ENCODE peak calls at places on chromosome 10, in five cellular contexts. One of them, this sample, is unnamed.

GRCh38 chr10:130254168-130255061 is 118.2 kb downstream of the GLRX3 start:
- DNase-seq in fibroblast of pulmonary artery: no peak
- DNase-seq in HL-60: no peak
- DNase-seq in retinal pigment epithelial cell: no peak
- DNase-seq in K562: no peak
- DNase-seq in this sample: no peak

GRCh38 chr10:42932735-42933453 is 144.0 kb upstream of the RET start:
- DNase-seq in fibroblast of pulmonary artery: no peak
- DNase-seq in HL-60: no peak
- DNase-seq in retinal pigment epithelial cell: no peak
- DNase-seq in K562: peak
- DNase-seq in this sample: no peak

GRCh38 chr10:98467506-98468318 is 21.0 kb upstream of the HPS1 start:
- DNase-seq in fibroblast of pulmonary artery: peak
- DNase-seq in HL-60: peak
- DNase-seq in retinal pigment epithelial cell: peak
- DNase-seq in K562: peak
- DNase-seq in this sample: peak

GRCh38 chr10:70381491-70382421 is 669 bp downstream of the LRRC20 start:
- DNase-seq in fibroblast of pulmonary artery: peak
- DNase-seq in HL-60: no peak
- DNase-seq in retinal pigment epithelial cell: no peak
- DNase-seq in K562: peak
- DNase-seq in this sample: no peak

GRCh38 chr10:31876616-31877352 is 51.8 kb downstream of the ARHGAP12 start:
- DNase-seq in fibroblast of pulmonary artery: no peak
- DNase-seq in HL-60: no peak
- DNase-seq in retinal pigment epithelial cell: no peak
- DNase-seq in K562: no peak
- DNase-seq in this sample: no peak

GRCh38 chr10:114811769-114812353 is 9.7 kb upstream of the FHIP2A start:
- DNase-seq in fibroblast of pulmonary artery: no peak
- DNase-seq in HL-60: no peak
- DNase-seq in retinal pigment epithelial cell: no peak
- DNase-seq in K562: no peak
- DNase-seq in this sample: no peak

GRCh38 chr10:103775786-103776185 is 79.6 kb downstream of the SH3PXD2A start:
- DNase-seq in fibroblast of pulmonary artery: no peak
- DNase-seq in HL-60: no peak
- DNase-seq in retinal pigment epithelial cell: no peak
- DNase-seq in K562: no peak
- DNase-seq in this sample: no peak

GRCh38 chr10:114508376-114508775 is 104.1 kb upstream of the AFAP1L2 start:
- DNase-seq in fibroblast of pulmonary artery: no peak
- DNase-seq in HL-60: no peak
- DNase-seq in retinal pigment epithelial cell: no peak
- DNase-seq in K562: no peak
- DNase-seq in this sample: no peak

GRCh38 chr10:97234403-97234802 is 48.6 kb upstream of the SLIT1 start:
- DNase-seq in fibroblast of pulmonary artery: peak
- DNase-seq in HL-60: peak
- DNase-seq in retinal pigment epithelial cell: peak
- DNase-seq in K562: peak
- DNase-seq in this sample: no peak

GRCh38 chr10:71880425-71881306 is 29.6 kb upstream of the PSAP start:
- DNase-seq in fibroblast of pulmonary artery: no peak
- DNase-seq in HL-60: no peak
- DNase-seq in retinal pigment epithelial cell: no peak
- DNase-seq in K562: no peak
- DNase-seq in this sample: peak

GRCh38 chr10:123651421-123652047 is 14.6 kb upstream of the GPR26 start:
- DNase-seq in fibroblast of pulmonary artery: no peak
- DNase-seq in HL-60: no peak
- DNase-seq in retinal pigment epithelial cell: no peak
- DNase-seq in K562: no peak
- DNase-seq in this sample: peak

GRCh38 chr10:33735463-33735862 is 401.0 kb upstream of the NRP1 start:
- DNase-seq in fibroblast of pulmonary artery: peak
- DNase-seq in HL-60: no peak
- DNase-seq in retinal pigment epithelial cell: no peak
- DNase-seq in K562: no peak
- DNase-seq in this sample: no peak

GRCh38 chr10:31759124-31759798 is 169.4 kb downstream of the ARHGAP12 start:
- DNase-seq in fibroblast of pulmonary artery: peak
- DNase-seq in HL-60: no peak
- DNase-seq in retinal pigment epithelial cell: no peak
- DNase-seq in K562: peak
- DNase-seq in this sample: peak

GRCh38 chr10:83886871-83887270 is 252.4 kb upstream of the GHITM start:
- DNase-seq in fibroblast of pulmonary artery: no peak
- DNase-seq in HL-60: no peak
- DNase-seq in retinal pigment epithelial cell: no peak
- DNase-seq in K562: no peak
- DNase-seq in this sample: no peak

GRCh38 chr10:103781329-103782061 is 73.9 kb downstream of the SH3PXD2A start:
- DNase-seq in fibroblast of pulmonary artery: peak
- DNase-seq in HL-60: no peak
- DNase-seq in retinal pigment epithelial cell: no peak
- DNase-seq in K562: peak
- DNase-seq in this sample: no peak

GRCh38 chr10:82071231-82071630 is 196.2 kb downstream of the NRG3 start:
- DNase-seq in fibroblast of pulmonary artery: no peak
- DNase-seq in HL-60: no peak
- DNase-seq in retinal pigment epithelial cell: no peak
- DNase-seq in K562: no peak
- DNase-seq in this sample: no peak

GRCh38 chr10:72297968-72298773 is 24.4 kb downstream of the DDIT4 start:
- DNase-seq in fibroblast of pulmonary artery: peak
- DNase-seq in HL-60: peak
- DNase-seq in retinal pigment epithelial cell: peak
- DNase-seq in K562: peak
- DNase-seq in this sample: peak

GRCh38 chr10:46091080-46091833 is 45.2 kb upstream of the MSMB start:
- DNase-seq in fibroblast of pulmonary artery: no peak
- DNase-seq in HL-60: no peak
- DNase-seq in retinal pigment epithelial cell: no peak
- DNase-seq in K562: no peak
- DNase-seq in this sample: no peak

GRCh38 chr10:102275343-102275742 is 30.0 kb downstream of the GBF1 start:
- DNase-seq in fibroblast of pulmonary artery: no peak
- DNase-seq in HL-60: no peak
- DNase-seq in retinal pigment epithelial cell: no peak
- DNase-seq in K562: no peak
- DNase-seq in this sample: no peak

GRCh38 chr10:69069090-69070042 is 18.5 kb upstream of the SRGN start:
- DNase-seq in fibroblast of pulmonary artery: no peak
- DNase-seq in HL-60: no peak
- DNase-seq in retinal pigment epithelial cell: no peak
- DNase-seq in K562: peak
- DNase-seq in this sample: no peak

GRCh38 chr10:75776738-75777504 is 345.5 kb downstream of the LRMDA start:
- DNase-seq in fibroblast of pulmonary artery: no peak
- DNase-seq in HL-60: no peak
- DNase-seq in retinal pigment epithelial cell: no peak
- DNase-seq in K562: no peak
- DNase-seq in this sample: no peak

GRCh38 chr10:1515780-1516491 is 221.4 kb downstream of the ADARB2 start:
- DNase-seq in fibroblast of pulmonary artery: no peak
- DNase-seq in HL-60: no peak
- DNase-seq in retinal pigment epithelial cell: no peak
- DNase-seq in K562: no peak
- DNase-seq in this sample: no peak

GRCh38 chr10:58511765-58512469 is 755 bp upstream of the BICC1 start:
- DNase-seq in fibroblast of pulmonary artery: peak
- DNase-seq in HL-60: no peak
- DNase-seq in retinal pigment epithelial cell: no peak
- DNase-seq in K562: no peak
- DNase-seq in this sample: no peak

GRCh38 chr10:51325649-51326048 is 251.4 kb downstream of the PRKG1 start:
- DNase-seq in fibroblast of pulmonary artery: no peak
- DNase-seq in HL-60: no peak
- DNase-seq in retinal pigment epithelial cell: no peak
- DNase-seq in K562: no peak
- DNase-seq in this sample: no peak

GRCh38 chr10:1739751-1740150 is 2.4 kb upstream of the ADARB2 start:
- DNase-seq in fibroblast of pulmonary artery: no peak
- DNase-seq in HL-60: no peak
- DNase-seq in retinal pigment epithelial cell: no peak
- DNase-seq in K562: no peak
- DNase-seq in this sample: no peak

GRCh38 chr10:120999868-121000267 is 148.7 kb downstream of the WDR11 start:
- DNase-seq in fibroblast of pulmonary artery: no peak
- DNase-seq in HL-60: no peak
- DNase-seq in retinal pigment epithelial cell: no peak
- DNase-seq in K562: no peak
- DNase-seq in this sample: no peak

GRCh38 chr10:60517805-60518204 is 128.1 kb upstream of the ANK3 start:
- DNase-seq in fibroblast of pulmonary artery: no peak
- DNase-seq in HL-60: no peak
- DNase-seq in retinal pigment epithelial cell: no peak
- DNase-seq in K562: no peak
- DNase-seq in this sample: no peak

GRCh38 chr10:35423505-35424306 is 87.4 kb downstream of the CCNY start:
- DNase-seq in fibroblast of pulmonary artery: peak
- DNase-seq in HL-60: no peak
- DNase-seq in retinal pigment epithelial cell: no peak
- DNase-seq in K562: no peak
- DNase-seq in this sample: no peak

GRCh38 chr10:96764345-96764744 is 44.0 kb upstream of the PIK3AP1 start:
- DNase-seq in fibroblast of pulmonary artery: no peak
- DNase-seq in HL-60: no peak
- DNase-seq in retinal pigment epithelial cell: no peak
- DNase-seq in K562: no peak
- DNase-seq in this sample: no peak

GRCh38 chr10:71512794-71513379 is 116.2 kb downstream of the CDH23 start:
- DNase-seq in fibroblast of pulmonary artery: no peak
- DNase-seq in HL-60: no peak
- DNase-seq in retinal pigment epithelial cell: no peak
- DNase-seq in K562: no peak
- DNase-seq in this sample: no peak

GRCh38 chr10:77090381-77091356 is 546.9 kb downstream of the KCNMA1 start:
- DNase-seq in fibroblast of pulmonary artery: no peak
- DNase-seq in HL-60: no peak
- DNase-seq in retinal pigment epithelial cell: no peak
- DNase-seq in K562: no peak
- DNase-seq in this sample: no peak

This sample was measured in CD14-positive monocyte.